ENCODE peak calls at places on chromosomes 4 and X, in nine cellular contexts. One of them, this sample, is unnamed.
A peak's percentile ranks its signal among the peaks of the same experiment; 100 is the strongest.

GRCh38 chrX:20829665-20830481 is 544.3 kb upstream of the CNKSR2 start:
- DNase-seq in right cardiac atrium: no peak
- DNase-seq in neural crest cell: no peak
- DNase-seq in hippocampal formation: no peak
- DNase-seq in fibroblast of lung: peak; percentile 50
- DNase-seq in effector memory CD4-positive, alpha-beta T cell: no peak
- DNase-seq in LoVo: no peak
- DNase-seq in GM12878: no peak
- DNase-seq in colonic mucosa: no peak
- DNase-seq in this sample: no peak

GRCh38 chr4:56880572-56880971 is 27.1 kb upstream of the REST start:
- DNase-seq in GM12878: no peak
- DNase-seq in effector memory CD4-positive, alpha-beta T cell: no peak
- DNase-seq in hippocampal formation: no peak
- DNase-seq in LoVo: no peak
- DNase-seq in neural crest cell: no peak
- DNase-seq in fibroblast of lung: no peak
- DNase-seq in right cardiac atrium: no peak
- DNase-seq in colonic mucosa: no peak
- DNase-seq in this sample: no peak

GRCh38 chrX:141724186-141724585 is 25.6 kb upstream of the SPANXD start:
- DNase-seq in effector memory CD4-positive, alpha-beta T cell: no peak
- DNase-seq in fibroblast of lung: peak; percentile 3
- DNase-seq in GM12878: no peak
- DNase-seq in right cardiac atrium: no peak
- DNase-seq in LoVo: no peak
- DNase-seq in hippocampal formation: no peak
- DNase-seq in neural crest cell: no peak
- DNase-seq in colonic mucosa: no peak
- DNase-seq in this sample: no peak

GRCh38 chrX:8811611-8812010 is 10.4 kb upstream of the FAM9A start:
- DNase-seq in right cardiac atrium: no peak
- DNase-seq in LoVo: no peak
- DNase-seq in hippocampal formation: no peak
- DNase-seq in GM12878: no peak
- DNase-seq in fibroblast of lung: no peak
- DNase-seq in effector memory CD4-positive, alpha-beta T cell: no peak
- DNase-seq in neural crest cell: no peak
- DNase-seq in colonic mucosa: no peak
- DNase-seq in this sample: no peak

GRCh38 chrX:18286322-18286831 is 65.7 kb upstream of the BEND2 start:
- DNase-seq in GM12878: no peak
- DNase-seq in fibroblast of lung: no peak
- DNase-seq in effector memory CD4-positive, alpha-beta T cell: no peak
- DNase-seq in right cardiac atrium: no peak
- DNase-seq in hippocampal formation: no peak
- DNase-seq in LoVo: no peak
- DNase-seq in neural crest cell: no peak
- DNase-seq in colonic mucosa: no peak
- DNase-seq in this sample: no peak

GRCh38 chr4:124713213-124713592 is 671 bp upstream of the ANKRD50 start:
- DNase-seq in LoVo: peak; percentile 71
- DNase-seq in GM12878: no peak
- DNase-seq in right cardiac atrium: peak; percentile 90
- DNase-seq in colonic mucosa: peak; percentile 70
- DNase-seq in effector memory CD4-positive, alpha-beta T cell: no peak
- DNase-seq in hippocampal formation: peak; percentile 77
- DNase-seq in neural crest cell: peak; percentile 60
- DNase-seq in fibroblast of lung: peak; percentile 82
- DNase-seq in this sample: peak; percentile 60

GRCh38 chr4:188989371-188989770 is 850.1 kb downstream of the TRIML1 start:
- DNase-seq in neural crest cell: no peak
- DNase-seq in effector memory CD4-positive, alpha-beta T cell: no peak
- DNase-seq in hippocampal formation: no peak
- DNase-seq in right cardiac atrium: no peak
- DNase-seq in LoVo: no peak
- DNase-seq in fibroblast of lung: no peak
- DNase-seq in GM12878: no peak
- DNase-seq in colonic mucosa: no peak
- DNase-seq in this sample: no peak

GRCh38 chr4:3873446-3874415 is 107.5 kb downstream of the ADRA2C start:
- DNase-seq in effector memory CD4-positive, alpha-beta T cell: no peak
- DNase-seq in fibroblast of lung: no peak
- DNase-seq in hippocampal formation: no peak
- DNase-seq in right cardiac atrium: no peak
- DNase-seq in colonic mucosa: no peak
- DNase-seq in LoVo: no peak
- DNase-seq in GM12878: no peak
- DNase-seq in neural crest cell: no peak
- DNase-seq in this sample: no peak

GRCh38 chr4:143023519-143023918 is 161.2 kb upstream of the USP38 start:
- DNase-seq in GM12878: no peak
- DNase-seq in LoVo: no peak
- DNase-seq in fibroblast of lung: no peak
- DNase-seq in right cardiac atrium: no peak
- DNase-seq in effector memory CD4-positive, alpha-beta T cell: no peak
- DNase-seq in neural crest cell: no peak
- DNase-seq in colonic mucosa: no peak
- DNase-seq in hippocampal formation: no peak
- DNase-seq in this sample: no peak

GRCh38 chr4:127997534-127998388 is 32.6 kb downstream of the ABHD18 start:
- DNase-seq in GM12878: peak; percentile 44
- DNase-seq in effector memory CD4-positive, alpha-beta T cell: no peak
- DNase-seq in hippocampal formation: no peak
- DNase-seq in right cardiac atrium: no peak
- DNase-seq in neural crest cell: no peak
- DNase-seq in LoVo: no peak
- DNase-seq in fibroblast of lung: peak; percentile 68
- DNase-seq in colonic mucosa: no peak
- DNase-seq in this sample: peak; percentile 51

GRCh38 chr4:173013232-173013932 is 155.2 kb upstream of the GALNT7 start:
- DNase-seq in GM12878: peak; percentile 9
- DNase-seq in LoVo: peak; percentile 36
- DNase-seq in hippocampal formation: peak; percentile 33
- DNase-seq in right cardiac atrium: no peak
- DNase-seq in colonic mucosa: peak; percentile 60
- DNase-seq in neural crest cell: peak; percentile 73
- DNase-seq in effector memory CD4-positive, alpha-beta T cell: no peak
- DNase-seq in fibroblast of lung: peak; percentile 22
- DNase-seq in this sample: no peak

GRCh38 chr4:169716677-169717076 is 41.1 kb downstream of the HPF1 start:
- DNase-seq in colonic mucosa: no peak
- DNase-seq in neural crest cell: no peak
- DNase-seq in hippocampal formation: no peak
- DNase-seq in right cardiac atrium: no peak
- DNase-seq in LoVo: no peak
- DNase-seq in fibroblast of lung: peak; percentile 61
- DNase-seq in effector memory CD4-positive, alpha-beta T cell: no peak
- DNase-seq in GM12878: no peak
- DNase-seq in this sample: no peak

GRCh38 chr4:120801171-120801758 is 121.3 kb downstream of the PRDM5 start:
- DNase-seq in effector memory CD4-positive, alpha-beta T cell: no peak
- DNase-seq in neural crest cell: no peak
- DNase-seq in hippocampal formation: no peak
- DNase-seq in LoVo: no peak
- DNase-seq in right cardiac atrium: peak; percentile 71
- DNase-seq in GM12878: no peak
- DNase-seq in colonic mucosa: no peak
- DNase-seq in fibroblast of lung: peak; percentile 95
- DNase-seq in this sample: peak; percentile 21

GRCh38 chrX:123698979-123699378 is 33.9 kb downstream of the THOC2 start:
- DNase-seq in hippocampal formation: no peak
- DNase-seq in effector memory CD4-positive, alpha-beta T cell: no peak
- DNase-seq in neural crest cell: no peak
- DNase-seq in right cardiac atrium: no peak
- DNase-seq in colonic mucosa: no peak
- DNase-seq in fibroblast of lung: peak; percentile 9
- DNase-seq in GM12878: no peak
- DNase-seq in LoVo: no peak
- DNase-seq in this sample: no peak

GRCh38 chr4:67555447-67555846 is 3.1 kb upstream of the STAP1 start:
- DNase-seq in effector memory CD4-positive, alpha-beta T cell: no peak
- DNase-seq in fibroblast of lung: no peak
- DNase-seq in GM12878: no peak
- DNase-seq in neural crest cell: no peak
- DNase-seq in LoVo: no peak
- DNase-seq in colonic mucosa: no peak
- DNase-seq in hippocampal formation: no peak
- DNase-seq in right cardiac atrium: no peak
- DNase-seq in this sample: no peak

GRCh38 chrX:131308980-131309379 is 19.9 kb upstream of the IGSF1 start:
- DNase-seq in LoVo: no peak
- DNase-seq in GM12878: no peak
- DNase-seq in right cardiac atrium: no peak
- DNase-seq in fibroblast of lung: no peak
- DNase-seq in hippocampal formation: no peak
- DNase-seq in neural crest cell: no peak
- DNase-seq in effector memory CD4-positive, alpha-beta T cell: no peak
- DNase-seq in colonic mucosa: no peak
- DNase-seq in this sample: no peak

GRCh38 chr4:184306470-184306869 is 88.8 kb upstream of the ENPP6 start:
- DNase-seq in effector memory CD4-positive, alpha-beta T cell: no peak
- DNase-seq in GM12878: no peak
- DNase-seq in hippocampal formation: no peak
- DNase-seq in LoVo: no peak
- DNase-seq in right cardiac atrium: no peak
- DNase-seq in colonic mucosa: peak; percentile 16
- DNase-seq in neural crest cell: no peak
- DNase-seq in fibroblast of lung: no peak
- DNase-seq in this sample: no peak

GRCh38 chr4:69617083-69617694 is 22.3 kb downstream of the UGT2A2 start:
- DNase-seq in right cardiac atrium: no peak
- DNase-seq in fibroblast of lung: peak; percentile 51
- DNase-seq in neural crest cell: peak; percentile 3
- DNase-seq in colonic mucosa: no peak
- DNase-seq in GM12878: no peak
- DNase-seq in hippocampal formation: no peak
- DNase-seq in effector memory CD4-positive, alpha-beta T cell: no peak
- DNase-seq in LoVo: peak; percentile 20
- DNase-seq in this sample: peak; percentile 12

GRCh38 chr4:104577405-104577804 is 82.7 kb upstream of the CXXC4 start:
- DNase-seq in neural crest cell: no peak
- DNase-seq in right cardiac atrium: no peak
- DNase-seq in fibroblast of lung: no peak
- DNase-seq in LoVo: no peak
- DNase-seq in GM12878: no peak
- DNase-seq in colonic mucosa: no peak
- DNase-seq in effector memory CD4-positive, alpha-beta T cell: no peak
- DNase-seq in hippocampal formation: no peak
- DNase-seq in this sample: no peak

This sample was measured in retinal pigment epithelial cell.